ENCODE peak calls at places on chromosome 13, in six cellular contexts. One of them, this sample, is unnamed.

GRCh38 chr13:27556109-27556508 is 64.2 kb downstream of the LNX2 start:
- DNase-seq in GM10248: no peak
- DNase-seq in CD4-positive, alpha-beta T cell: no peak
- DNase-seq in A549: peak
- DNase-seq in fibroblast of mammary gland: peak
- DNase-seq in bronchial epithelial cell: no peak
- DNase-seq in this sample: no peak

GRCh38 chr13:112246731-112247470 is 129.3 kb upstream of the SPACA7 start:
- DNase-seq in GM10248: no peak
- DNase-seq in CD4-positive, alpha-beta T cell: no peak
- DNase-seq in A549: no peak
- DNase-seq in fibroblast of mammary gland: no peak
- DNase-seq in bronchial epithelial cell: no peak
- DNase-seq in this sample: no peak

GRCh38 chr13:109784590-109785140 is 1.7 kb downstream of the IRS2 start:
- DNase-seq in GM10248: no peak
- DNase-seq in CD4-positive, alpha-beta T cell: peak
- DNase-seq in A549: peak
- DNase-seq in fibroblast of mammary gland: peak
- DNase-seq in bronchial epithelial cell: no peak
- DNase-seq in this sample: no peak

GRCh38 chr13:35470671-35471465 is 5.6 kb downstream of the MAB21L1 start:
- DNase-seq in GM10248: no peak
- DNase-seq in CD4-positive, alpha-beta T cell: no peak
- DNase-seq in A549: no peak
- DNase-seq in fibroblast of mammary gland: peak
- DNase-seq in bronchial epithelial cell: no peak
- DNase-seq in this sample: no peak

GRCh38 chr13:27403727-27404385 is 20.6 kb upstream of the GTF3A start:
- DNase-seq in GM10248: no peak
- DNase-seq in CD4-positive, alpha-beta T cell: no peak
- DNase-seq in A549: no peak
- DNase-seq in fibroblast of mammary gland: no peak
- DNase-seq in bronchial epithelial cell: no peak
- DNase-seq in this sample: no peak

GRCh38 chr13:73224708-73225107 is 165.9 kb downstream of the KLF5 start:
- DNase-seq in GM10248: no peak
- DNase-seq in CD4-positive, alpha-beta T cell: no peak
- DNase-seq in A549: no peak
- DNase-seq in fibroblast of mammary gland: peak
- DNase-seq in bronchial epithelial cell: peak
- DNase-seq in this sample: peak

GRCh38 chr13:21913010-21913409 is 242.1 kb downstream of the FGF9 start:
- DNase-seq in GM10248: peak
- DNase-seq in CD4-positive, alpha-beta T cell: no peak
- DNase-seq in A549: no peak
- DNase-seq in fibroblast of mammary gland: no peak
- DNase-seq in bronchial epithelial cell: no peak
- DNase-seq in this sample: peak

GRCh38 chr13:33855371-33855895 is 37.5 kb downstream of the RFC3 start:
- DNase-seq in GM10248: no peak
- DNase-seq in CD4-positive, alpha-beta T cell: no peak
- DNase-seq in A549: no peak
- DNase-seq in fibroblast of mammary gland: no peak
- DNase-seq in bronchial epithelial cell: no peak
- DNase-seq in this sample: no peak

This sample was measured in GM12865.